ENCODE peak calls at places on chromosomes 3 and 15, in nine cellular contexts. F, V, W, G, O, J, T, R and H are unnamed samples.

GRCh38 chr3:37474936-37475335 is 300.6 kb upstream of the LRRFIP2 start:
- DNase-seq in T (no peak), W (no peak), J (no peak), V (no peak), O (no peak), R (no peak), F (no peak), G (no peak), H (no peak)

GRCh38 chr3:194425399-194425798 is 26.3 kb upstream of the GP5 start:
- DNase-seq in V (no peak), G (no peak), W (no peak), O (no peak), T (no peak), J (no peak), R (no peak), F (no peak), H (no peak)

GRCh38 chr3:33792167-33792892 is 6.1 kb upstream of the PDCD6IP start:
- DNase-seq in R (no peak), O (no peak), T (no peak), V (no peak), J (no peak), W (no peak), F (no peak), G (no peak), H (no peak)

GRCh38 chr3:85483986-85484385 is 525.2 kb downstream of the CADM2 start:
- DNase-seq in W (no peak), T (no peak), G (no peak), J (no peak), F (no peak), O (no peak), V (no peak), R (no peak), H (no peak)

GRCh38 chr3:196238612-196239190 is 22.4 kb downstream of the SLC51A start:
- DNase-seq in T (no peak), F (no peak), G (peak), R (no peak), V (no peak), J (no peak), W (no peak), O (no peak), H (no peak)

GRCh38 chr3:108489776-108490175 is 20.6 kb downstream of the MYH15 start:
- DNase-seq in O (no peak), T (peak), W (peak), G (peak), J (peak), F (no peak), R (no peak), V (no peak), H (peak)

GRCh38 chr3:78455737-78456136 is 1312.1 kb downstream of the ROBO1 start:
- DNase-seq in G (no peak), W (no peak), R (no peak), F (no peak), T (no peak), V (no peak), O (peak), J (no peak), H (no peak)

GRCh38 chr3:56323986-56324420 is 144.3 kb downstream of the ERC2 start:
- DNase-seq in T (peak), W (no peak), F (no peak), O (peak), G (peak), R (no peak), J (no peak), V (no peak), H (no peak)

GRCh38 chr15:55183679-55184078 is 13.1 kb downstream of the RSL24D1 start:
- DNase-seq in T (no peak), F (no peak), W (no peak), O (peak), J (no peak), G (no peak), V (no peak), R (no peak), H (no peak)

GRCh38 chr15:43299411-43299810 is 31.0 kb downstream of the LCMT2 start:
- DNase-seq in R (no peak), G (no peak), J (no peak), F (no peak), V (no peak), O (no peak), W (no peak), T (no peak), H (no peak)

GRCh38 chr15:65884511-65884910 is 15.2 kb downstream of the RAB11A start:
- DNase-seq in J (no peak), V (no peak), G (no peak), F (no peak), O (no peak), R (no peak), T (no peak), W (no peak), H (no peak)

GRCh38 chr3:5013021-5013906 is 34.0 kb downstream of the BHLHE40 start:
- DNase-seq in J (no peak), W (no peak), G (no peak), R (peak), V (no peak), F (peak), O (peak), T (no peak), H (no peak)

GRCh38 chr15:60905587-60905986 is 323.5 kb downstream of the RORA start:
- DNase-seq in G (no peak), T (no peak), W (peak), F (no peak), V (no peak), O (no peak), J (peak), R (no peak), H (no peak)

GRCh38 chr15:69675727-69676126 is 223.1 kb downstream of the RPLP1 start:
- DNase-seq in G (no peak), J (no peak), V (no peak), O (no peak), R (no peak), T (no peak), F (no peak), W (no peak), H (no peak)

GRCh38 chr3:122572940-122573412 is 4.5 kb upstream of the PARP15 start:
- DNase-seq in J (no peak), R (peak), F (peak), G (peak), T (no peak), V (no peak), W (no peak), O (peak), H (peak)

GRCh38 chr3:58556001-58556400 is 19.0 kb upstream of the ACOX2 start:
- DNase-seq in O (no peak), V (no peak), J (no peak), T (no peak), W (no peak), R (no peak), G (no peak), F (no peak), H (no peak)

GRCh38 chr15:68281008-68281407 is 3.5 kb downstream of the FEM1B start:
- DNase-seq in V (no peak), T (peak), O (no peak), J (peak), G (no peak), F (no peak), R (no peak), W (no peak), H (no peak)

GRCh38 chr3:71997066-71997653 is 212.2 kb upstream of the PROK2 start:
- DNase-seq in G (no peak), O (no peak), T (no peak), W (no peak), J (no peak), R (no peak), V (no peak), F (no peak), H (no peak)

GRCh38 chr3:135155228-135155627 is 360.2 kb downstream of the EPHB1 start:
- DNase-seq in G (no peak), V (no peak), R (no peak), T (peak), O (no peak), W (no peak), J (no peak), F (no peak), H (peak)

GRCh38 chr15:100635406-100636071 is 33.1 kb downstream of the ASB7 start:
- DNase-seq in W (no peak), O (peak), F (peak), G (peak), J (no peak), R (no peak), V (no peak), T (no peak), H (no peak)

GRCh38 chr3:10941972-10942371 is 50.6 kb upstream of the SLC6A1 start:
- DNase-seq in O (peak), F (no peak), W (no peak), G (peak), R (no peak), T (no peak), V (no peak), J (no peak), H (no peak)